ENCODE peak calls at places on chromosomes 7 and 10, in nine cellular contexts. T is MM.1S; O is HCT116; A is B cell; F is A549; P is CD8-positive, alpha-beta T cell; G is cardiac fibroblast; W is GM12864; V is coronary artery. D is an unnamed sample.

GRCh38 chr10:87092861-87093460 is 1.7 kb downstream of the GLUD1 start:
- DNase-seq in G (peak), W (no peak), F (no peak), T (peak), P (no peak), V (no peak), A (no peak), O (no peak), D (peak)

GRCh38 chr7:1534330-1535099 is 4.0 kb downstream of the MAFK start:
- DNase-seq in O (no peak), V (peak), P (no peak), A (no peak), W (no peak), F (no peak), T (no peak), G (no peak), D (no peak)

GRCh38 chr7:130695840-130696239 is 9.5 kb upstream of the TSGA13 start:
- DNase-seq in W (no peak), O (peak), G (peak), V (no peak), T (peak), A (no peak), F (peak), P (no peak), D (peak)

GRCh38 chr10:117277675-117278074 is 36.8 kb downstream of the SLC18A2 start:
- DNase-seq in P (no peak), A (no peak), T (no peak), W (no peak), G (no peak), F (no peak), V (no peak), O (no peak), D (no peak)

GRCh38 chr7:105389090-105389650 is 449 bp upstream of the SRPK2 start:
- DNase-seq in F (peak), G (peak), V (peak), P (peak), T (peak), W (no peak), O (peak), A (no peak), D (peak)

GRCh38 chr10:79188154-79188763 is 119.5 kb downstream of the ZMIZ1 start:
- DNase-seq in P (no peak), W (no peak), A (no peak), F (no peak), V (no peak), T (no peak), O (no peak), G (no peak), D (no peak)

GRCh38 chr7:16803881-16804673 is 722 bp downstream of the AGR2 start:
- DNase-seq in V (no peak), W (no peak), P (no peak), T (no peak), O (no peak), F (peak), G (no peak), A (no peak), D (no peak)

GRCh38 chr10:132468651-132469050 is 68.9 kb upstream of the INPP5A start:
- DNase-seq in P (no peak), F (no peak), V (no peak), W (no peak), A (no peak), G (no peak), O (no peak), T (no peak), D (no peak)

GRCh38 chr10:99461230-99461629 is 30.8 kb upstream of the GOT1 start:
- DNase-seq in T (no peak), G (no peak), O (no peak), F (no peak), A (no peak), P (no peak), W (no peak), V (no peak), D (peak)

GRCh38 chr10:131271966-131272365 is 39.6 kb downstream of the TCERG1L start:
- DNase-seq in P (no peak), G (no peak), T (no peak), O (no peak), W (no peak), A (no peak), V (no peak), F (no peak), D (no peak)

DNA sequence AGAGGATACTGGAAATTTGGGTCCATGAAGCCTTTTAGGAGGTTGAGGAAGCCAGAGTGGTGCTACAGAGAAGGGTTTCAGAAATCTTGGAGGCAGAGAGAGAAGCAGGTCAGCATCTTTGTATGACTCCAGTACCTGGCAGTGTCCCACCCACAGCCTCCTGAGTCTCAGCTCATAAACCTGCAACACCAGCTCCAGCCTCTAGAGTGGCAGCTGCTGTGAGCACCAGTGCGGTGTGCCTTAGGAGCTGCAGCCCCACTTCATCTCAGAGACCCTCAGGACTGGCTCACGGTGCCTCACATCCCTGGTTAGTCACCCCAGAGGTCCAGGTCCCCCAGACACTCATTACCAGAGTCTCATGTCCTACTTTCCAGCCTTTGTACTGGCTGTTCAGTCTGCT is 84.8 kb upstream of the PRKAR2B start:
- DNase-seq in F (peak), A (no peak), P (no peak), G (no peak), W (no peak), T (no peak), V (no peak), O (no peak), D (no peak)
- TF ChIP-seq CTCF in F (no peak), A (peak), P (no peak), G (peak), W (peak), T (peak), V (no peak), O (peak), D (peak)

GRCh38 chr10:35613597-35614226 is 8.6 kb downstream of the GJD4 start:
- DNase-seq in O (no peak), P (no peak), G (peak), F (peak), A (no peak), V (no peak), W (no peak), T (no peak), D (peak)
- TF ChIP-seq CTCF in O (peak), P (no peak), G (peak), F (peak), A (no peak), V (no peak), W (peak), T (peak), D (peak)

DNA sequence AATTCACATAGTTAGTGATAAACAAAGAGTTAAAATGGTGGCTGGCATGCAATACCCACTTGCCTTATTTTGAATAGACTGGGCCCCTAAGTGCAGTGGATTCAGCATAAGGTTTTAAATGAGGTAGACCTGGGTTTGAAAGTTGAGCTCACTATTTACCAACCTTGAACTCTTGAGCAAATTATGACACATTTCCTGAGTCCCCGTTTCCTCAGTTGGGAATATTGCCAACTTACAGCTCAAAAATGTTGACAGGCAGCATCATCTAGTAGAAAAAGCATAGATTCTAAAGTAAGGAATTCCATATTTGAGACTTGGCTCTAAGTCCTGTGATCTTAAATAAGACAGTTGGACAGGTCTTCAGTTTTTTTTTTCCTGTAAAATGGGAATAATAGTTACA is 305.5 kb downstream of the ACTR3B start:
- DNase-seq in A (no peak), W (no peak), G (no peak), F (no peak), O (no peak), V (no peak), P (no peak), T (no peak), D (no peak)
- TF ChIP-seq CTCF in A (no peak), W (no peak), G (no peak), F (no peak), O (no peak), V (no peak), P (no peak), T (no peak), D (no peak)

DNA sequence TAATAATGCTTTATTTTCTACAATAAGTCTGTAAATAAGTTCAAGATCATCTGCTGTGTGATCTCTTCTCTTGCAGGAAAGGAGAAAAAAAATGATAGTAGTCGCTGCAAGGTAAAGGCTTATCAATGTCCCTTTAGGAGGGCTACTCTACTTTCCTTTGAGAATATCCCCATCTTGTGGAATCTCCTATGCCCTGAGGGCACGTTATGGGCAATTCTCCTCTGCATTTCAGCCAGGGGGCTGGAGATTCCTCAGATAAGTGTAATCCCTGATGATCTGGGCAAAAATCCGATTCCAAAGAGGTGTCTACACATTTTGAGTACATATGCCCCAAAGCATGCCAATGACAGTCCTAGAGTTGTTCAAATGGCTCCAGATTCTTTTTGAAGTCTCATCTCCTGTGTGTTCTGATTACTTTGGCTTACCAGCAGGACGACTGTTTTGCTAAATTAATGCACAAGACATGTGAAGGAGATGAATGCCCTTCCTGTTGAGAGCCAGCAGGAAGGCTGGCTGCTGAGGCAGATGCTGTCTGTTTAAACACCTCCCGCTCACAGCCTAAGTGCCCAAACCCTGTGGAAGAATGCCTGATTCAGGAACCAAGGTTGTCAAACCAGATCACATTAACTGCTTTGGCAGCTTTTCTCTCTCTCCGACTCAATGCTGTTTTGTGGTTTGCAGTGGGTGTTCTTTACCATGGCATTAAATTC is 171.2 kb upstream of the COL1A2 start:
- DNase-seq in W (no peak), V (no peak), O (peak), A (no peak), G (peak), P (no peak), F (peak), T (no peak), D (peak)
- TF ChIP-seq CTCF in W (peak), V (no peak), O (peak), A (peak), G (peak), P (no peak), F (peak), T (peak), D (peak)

GRCh38 chr10:119723624-119724023 is 2.2 kb upstream of the INPP5F start:
- DNase-seq in O (no peak), F (no peak), V (no peak), G (no peak), A (no peak), P (no peak), W (no peak), T (no peak), D (no peak)

GRCh38 chr10:119725550-119726290 is at the start of gene INPP5F:
- DNase-seq in G (peak), W (peak), F (peak), V (peak), T (peak), A (peak), O (peak), P (peak), D (peak)

GRCh38 chr10:119728172-119728800 is 2.4 kb downstream of the INPP5F start:
- DNase-seq in A (no peak), T (no peak), W (no peak), G (no peak), P (no peak), O (no peak), F (no peak), V (no peak), D (no peak)

GRCh38 chr10:119724630-119725549 is 960 bp upstream of the INPP5F start:
- DNase-seq in P (no peak), F (no peak), G (peak), A (peak), W (no peak), O (no peak), V (no peak), T (peak), D (peak)

GRCh38 chr10:119726291-119727261 is 726 bp downstream of the INPP5F start:
- DNase-seq in A (peak), V (no peak), W (no peak), O (no peak), G (no peak), F (no peak), P (no peak), T (no peak), D (no peak)
- TF ChIP-seq CTCF in A (peak), V (no peak), W (no peak), O (no peak), G (no peak), F (no peak), P (no peak), T (no peak), D (no peak)

DNA sequence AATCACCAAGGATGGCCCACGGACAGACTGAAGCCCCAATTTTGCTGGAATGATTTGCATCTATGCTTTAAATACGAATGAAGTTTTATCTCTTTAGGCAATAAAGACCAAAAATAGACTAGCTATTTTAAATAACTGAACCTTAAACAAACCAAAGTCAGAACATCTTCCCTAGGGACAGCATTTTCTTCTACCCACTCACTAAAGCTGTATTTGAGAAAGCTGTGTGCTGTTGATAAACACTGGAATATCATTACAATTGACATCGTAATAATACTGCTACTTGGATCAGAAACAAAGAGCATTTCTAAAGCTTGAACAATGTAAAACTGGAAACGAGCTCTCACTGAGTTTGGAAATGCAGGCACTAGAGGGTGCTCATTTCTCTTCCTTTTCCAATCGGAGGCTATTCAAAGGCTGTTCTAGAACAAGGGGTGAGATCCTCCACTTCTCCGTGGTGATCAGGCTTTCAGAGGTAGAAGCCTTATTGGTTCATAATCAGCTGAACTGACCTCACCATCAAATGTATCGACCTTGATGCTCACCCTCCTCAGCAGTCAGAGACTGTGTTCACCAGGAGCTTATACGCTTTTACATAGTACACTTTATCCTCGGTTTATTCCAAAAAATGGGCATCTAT is 225.3 kb upstream of the PRSS1 start:
- DNase-seq in P (no peak), A (no peak), W (no peak), G (no peak), F (no peak), O (no peak), V (no peak), T (no peak), D (no peak)
- TF ChIP-seq CTCF in P (no peak), A (no peak), W (no peak), G (peak), F (no peak), O (peak), V (no peak), T (no peak), D (peak)